ENCODE peak calls at places on chromosome 13, in five cellular contexts. R is body of pancreas, H is AG04449, I is IMR-90, K is thoracic aorta. U is an unnamed sample.

GRCh38 chr13:33153421-33154381 is 131.9 kb downstream of the STARD13 start:
- DNase-seq in R (no peak), H (no peak), I (peak; percentile 38), K (peak; percentile 11), U (no peak)

GRCh38 chr13:114167445-114167844 is 11.6 kb upstream of the CFAP97D2 start:
- DNase-seq in R (no peak), H (no peak), I (peak; percentile 38), K (no peak), U (no peak)

GRCh38 chr13:107585466-107585865 is 629.9 kb downstream of the LIG4 start:
- DNase-seq in R (peak; percentile 16), H (no peak), I (peak; percentile 46), K (no peak), U (no peak)

GRCh38 chr13:62997038-62997619 is 1581.5 kb upstream of the PCDH20 start:
- DNase-seq in R (no peak), H (no peak), I (no peak), K (no peak), U (no peak)

GRCh38 chr13:27599845-27600553 is 20.3 kb downstream of the LNX2 start:
- DNase-seq in R (peak; percentile 46), H (peak; percentile 45), I (peak; percentile 67), K (no peak), U (no peak)

GRCh38 chr13:41827507-41828213 is 133.2 kb downstream of the VWA8 start:
- DNase-seq in R (no peak), H (peak; percentile 88), I (peak; percentile 94), K (peak; percentile 7), U (peak; percentile 49)

GRCh38 chr13:99357149-99357596 is 50.0 kb upstream of the GPR183 start:
- DNase-seq in R (no peak), H (peak; percentile 34), I (peak; percentile 91), K (no peak), U (peak; percentile 20)

GRCh38 chr13:38824342-38824741 is 137.5 kb downstream of the FREM2 start:
- DNase-seq in R (no peak), H (no peak), I (no peak), K (no peak), U (no peak)

GRCh38 chr13:40406405-40407138 is 259.9 kb downstream of the FOXO1 start:
- DNase-seq in R (no peak), H (peak; percentile 46), I (peak; percentile 75), K (no peak), U (no peak)

GRCh38 chr13:100409132-100409531 is 179.5 kb downstream of the GGACT start:
- DNase-seq in R (no peak), H (no peak), I (peak; percentile 8), K (no peak), U (no peak)

GRCh38 chr13:113216165-113217056 is 7.0 kb downstream of the CUL4A start:
- DNase-seq in R (peak; percentile 61), H (no peak), I (peak; percentile 74), K (no peak), U (no peak)

GRCh38 chr13:98089246-98089645 is 53.6 kb upstream of the FARP1 start:
- DNase-seq in R (no peak), H (no peak), I (peak; percentile 76), K (no peak), U (no peak)

GRCh38 chr13:99895428-99895998 is 76.1 kb downstream of the ZIC5 start:
- DNase-seq in R (no peak), H (no peak), I (no peak), K (no peak), U (peak; percentile 42)

GRCh38 chr13:40389081-40389641 is 277.3 kb downstream of the FOXO1 start:
- DNase-seq in R (no peak), H (no peak), I (no peak), K (no peak), U (no peak)

GRCh38 chr13:42968906-42969305 is 23.1 kb downstream of the EPSTI1 start:
- DNase-seq in R (peak; percentile 50), H (no peak), I (no peak), K (no peak), U (peak; percentile 28)

GRCh38 chr13:79187917-79188699 is 217.9 kb downstream of the RBM26 start:
- DNase-seq in R (no peak), H (no peak), I (no peak), K (no peak), U (no peak)

GRCh38 chr13:79194727-79195126 is 211.3 kb downstream of the RBM26 start:
- DNase-seq in R (no peak), H (no peak), I (no peak), K (no peak), U (no peak)

GRCh38 chr13:79194272-79194671 is 211.8 kb downstream of the RBM26 start:
- DNase-seq in R (no peak), H (no peak), I (no peak), K (no peak), U (no peak)

GRCh38 chr13:79185580-79185979 is 220.5 kb downstream of the RBM26 start:
- DNase-seq in R (no peak), H (no peak), I (no peak), K (no peak), U (no peak)

DNA sequence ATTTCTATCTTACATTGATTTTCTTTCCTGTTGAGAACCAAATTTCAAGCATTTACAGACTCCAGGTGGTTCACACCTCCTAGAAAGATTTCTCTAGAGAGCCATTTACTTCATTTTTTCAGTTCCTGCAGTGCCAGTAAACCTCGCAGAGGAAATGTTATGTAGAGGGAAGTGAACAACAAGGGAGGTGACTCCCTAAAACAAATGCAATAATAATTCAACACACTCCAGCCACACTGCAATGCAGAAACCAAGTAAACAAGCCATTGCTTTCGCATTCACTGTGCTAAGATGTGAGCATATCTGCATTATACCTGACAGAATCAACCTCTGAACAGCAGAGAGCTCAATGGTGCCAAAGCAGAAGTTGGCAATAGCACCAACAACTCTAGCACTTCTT is 215.1 kb downstream of the RBM26 start:
- DNase-seq in R (no peak), H (no peak), I (no peak), K (no peak), U (no peak)
- TF ChIP-seq CTCF in R (no peak), H (no peak), I (no peak), K (no peak), U (no peak)

GRCh38 chr13:32023698-32024097 is 7.9 kb upstream of the FRY start:
- DNase-seq in R (no peak), H (no peak), I (no peak), K (no peak), U (no peak)
- TF ChIP-seq CTCF in R (no peak), H (peak; percentile 8), I (peak; percentile 41), K (no peak), U (no peak)

GRCh38 chr13:89066868-89067466 is 1395.8 kb downstream of the SLITRK5 start:
- DNase-seq in R (peak; percentile 24), H (no peak), I (peak; percentile 0), K (no peak), U (no peak)
- TF ChIP-seq CTCF in R (peak; percentile 60), H (no peak), I (no peak), K (peak; percentile 42), U (no peak)

GRCh38 chr13:87788363-87788762 is 117.2 kb downstream of the SLITRK5 start:
- DNase-seq in R (no peak), H (no peak), I (no peak), K (no peak), U (no peak)

GRCh38 chr13:87798536-87798935 is 127.4 kb downstream of the SLITRK5 start:
- DNase-seq in R (no peak), H (no peak), I (no peak), K (no peak), U (no peak)

GRCh38 chr13:87792878-87793277 is 121.7 kb downstream of the SLITRK5 start:
- DNase-seq in R (no peak), H (no peak), I (no peak), K (no peak), U (no peak)
- TF ChIP-seq CTCF in R (no peak), H (no peak), I (no peak), K (no peak), U (no peak)

GRCh38 chr13:110342474-110342873 is 35.4 kb downstream of the COL4A2 start:
- DNase-seq in R (no peak), H (no peak), I (no peak), K (no peak), U (peak; percentile 78)
- TF ChIP-seq CTCF in R (no peak), H (no peak), I (no peak), K (no peak), U (no peak)

GRCh38 chr13:30907167-30907761 is 1.2 kb downstream of the MEDAG start:
- DNase-seq in R (no peak), H (no peak), I (peak; percentile 51), K (no peak), U (no peak)

GRCh38 chr13:30900952-30901749 is 4.9 kb upstream of the MEDAG start:
- DNase-seq in R (no peak), H (no peak), I (no peak), K (no peak), U (no peak)

GRCh38 chr13:30905932-30906383 is at the start of gene MEDAG:
- DNase-seq in R (peak; percentile 38), H (no peak), I (peak; percentile 57), K (peak; percentile 92), U (peak; percentile 97)

GRCh38 chr13:30906411-30906990 is 430 bp downstream of the MEDAG start:
- DNase-seq in R (no peak), H (no peak), I (no peak), K (no peak), U (no peak)

GRCh38 chr13:30904043-30904442 is 2.0 kb upstream of the MEDAG start:
- DNase-seq in R (no peak), H (no peak), I (peak; percentile 52), K (no peak), U (no peak)
- TF ChIP-seq CTCF in R (no peak), H (no peak), I (no peak), K (no peak), U (no peak)

U was measured in lower leg skin.